ENCODE peak calls at places on chromosomes 12 and 14, in ten cellular contexts. O is bronchial epithelial cell; P is tibial nerve; D is neural crest cell; E is type B pancreatic cell; Z is esophagus squamous epithelium; A is tibial artery; I is CD8-positive, alpha-beta T cell; C is GM13977; Q is body of pancreas. H is an unnamed sample.

GRCh38 chr12:22624573-22624907 is 431 bp upstream of the ETNK1 start:
- DNase-seq in O (no peak), P (no peak), D (no peak), E (no peak), Z (no peak), A (no peak), I (no peak), C (no peak), Q (no peak), H (no peak)

GRCh38 chr12:110809149-110809548 is 37.6 kb upstream of the CCDC63 start:
- DNase-seq in O (no peak), P (no peak), D (no peak), E (no peak), Z (no peak), A (no peak), I (no peak), C (no peak), Q (no peak), H (no peak)

GRCh38 chr12:48105321-48105866 is 485 bp downstream of the SENP1 start:
- DNase-seq in O (peak), P (no peak), D (no peak), E (peak), Z (no peak), A (no peak), I (no peak), C (peak), Q (no peak), H (no peak)

GRCh38 chr12:71594214-71594948 is 69.3 kb downstream of the ZFC3H1 start:
- DNase-seq in O (no peak), P (no peak), D (no peak), E (no peak), Z (no peak), A (no peak), I (no peak), C (no peak), Q (peak), H (no peak)

GRCh38 chr14:93954900-93955891 is 21.2 kb downstream of the ASB2 start:
- DNase-seq in O (no peak), P (no peak), D (no peak), E (no peak), Z (peak), A (no peak), I (peak), C (peak), Q (no peak), H (no peak)

GRCh38 chr12:92294676-92295440 is 149.2 kb upstream of the BTG1 start:
- DNase-seq in O (no peak), P (no peak), D (no peak), E (no peak), Z (no peak), A (no peak), I (no peak), C (no peak), Q (no peak), H (no peak)

GRCh38 chr14:51071851-51072250 is 23.1 kb downstream of the TRIM9 start:
- DNase-seq in O (no peak), P (no peak), D (no peak), E (no peak), Z (no peak), A (no peak), I (no peak), C (no peak), Q (peak), H (no peak)

GRCh38 chr12:1797011-1797901 is 23.1 kb upstream of the LRTM2 start:
- DNase-seq in O (no peak), P (peak), D (no peak), E (no peak), Z (no peak), A (peak), I (peak), C (peak), Q (peak), H (peak)

GRCh38 chr12:49130151-49131050 is 794 bp downstream of the TUBA1B start:
- DNase-seq in O (peak), P (peak), D (peak), E (peak), Z (peak), A (peak), I (peak), C (peak), Q (peak), H (peak)

GRCh38 chr12:12725956-12726542 is 8.9 kb downstream of the CDKN1B start:
- DNase-seq in O (no peak), P (no peak), D (no peak), E (no peak), Z (no peak), A (no peak), I (no peak), C (no peak), Q (no peak), H (no peak)

GRCh38 chr12:49476091-49476490 is 62.7 kb upstream of the KCNH3 start:
- DNase-seq in O (no peak), P (no peak), D (no peak), E (no peak), Z (no peak), A (no peak), I (no peak), C (no peak), Q (no peak), H (peak)

GRCh38 chr14:99546230-99546879 is 57.7 kb downstream of the CCDC85C start:
- DNase-seq in O (no peak), P (no peak), D (no peak), E (no peak), Z (no peak), A (no peak), I (no peak), C (no peak), Q (no peak), H (no peak)

GRCh38 chr14:102496955-102497744 is 12.4 kb downstream of the ANKRD9 start:
- DNase-seq in O (no peak), P (no peak), D (no peak), E (no peak), Z (no peak), A (no peak), I (no peak), C (no peak), Q (no peak), H (no peak)

GRCh38 chr14:102499401-102500189 is 10.0 kb downstream of the ANKRD9 start:
- DNase-seq in O (no peak), P (no peak), D (no peak), E (no peak), Z (no peak), A (no peak), I (no peak), C (no peak), Q (no peak), H (no peak)

GRCh38 chr14:102498678-102499265 is 10.8 kb downstream of the ANKRD9 start:
- DNase-seq in O (no peak), P (no peak), D (no peak), E (no peak), Z (no peak), A (no peak), I (no peak), C (no peak), Q (no peak), H (no peak)

GRCh38 chr14:102496331-102496691 is 13.3 kb downstream of the ANKRD9 start:
- DNase-seq in O (no peak), P (no peak), D (no peak), E (no peak), Z (no peak), A (no peak), I (no peak), C (no peak), Q (no peak), H (no peak)

DNA sequence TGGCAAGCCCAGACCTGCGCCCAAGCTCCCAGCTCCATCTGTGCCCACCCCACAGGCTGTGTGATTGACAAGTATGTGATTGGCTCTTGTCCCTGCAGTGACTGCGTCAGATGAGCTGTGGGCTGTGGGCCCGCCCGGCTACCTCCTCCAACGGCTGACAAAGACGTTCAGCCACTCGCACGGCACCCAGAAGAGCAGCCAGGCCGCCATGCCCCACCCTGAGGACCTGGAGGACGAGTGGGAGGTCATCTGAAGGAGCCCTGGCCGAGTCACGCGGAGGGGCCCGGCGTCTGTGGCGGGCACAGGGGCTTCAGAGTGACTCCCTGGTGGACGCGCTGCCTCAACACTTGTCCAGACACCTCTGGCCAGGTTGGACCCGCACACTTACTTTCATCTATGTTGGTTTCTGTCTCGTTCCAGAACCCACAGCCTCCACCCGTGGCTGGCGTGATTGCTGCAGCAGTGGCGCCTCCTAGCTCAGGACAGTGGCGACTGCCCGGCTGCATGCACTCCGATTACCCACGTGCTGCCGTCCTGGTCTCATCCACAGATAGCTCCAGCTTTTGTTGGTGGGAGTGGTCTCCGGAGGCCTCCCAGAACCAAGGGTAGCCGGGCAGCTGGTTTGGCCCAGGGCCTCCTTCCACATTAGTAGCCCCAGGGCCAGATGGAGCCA is 11.4 kb downstream of the ANKRD9 start:
- DNase-seq in O (no peak), P (no peak), D (no peak), E (no peak), Z (no peak), A (no peak), I (no peak), C (no peak), Q (no peak), H (peak)
- TF ChIP-seq CTCF in O (peak), P (no peak), D (peak), E (peak), Z (no peak), A (no peak), I (no peak), C (peak), Q (no peak), H (peak)

DNA sequence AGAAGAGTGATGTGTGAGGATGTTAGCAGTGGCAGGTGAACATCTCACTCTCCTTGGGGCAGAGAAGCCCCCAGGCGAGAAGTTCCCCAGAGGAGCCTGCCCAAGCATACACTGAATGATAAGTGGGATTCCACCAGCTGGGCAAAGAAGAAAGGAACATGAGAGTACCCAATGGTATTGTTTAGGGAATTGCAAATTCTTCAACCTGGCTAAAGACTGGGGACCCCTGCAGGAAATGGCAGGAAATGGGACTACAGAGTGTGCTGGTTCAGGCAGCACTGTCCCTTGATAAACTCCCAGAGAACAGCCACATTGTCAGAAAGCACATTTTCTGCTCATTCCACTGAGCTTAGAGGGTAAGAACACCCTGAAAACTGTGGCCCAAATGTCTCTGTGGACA is 121.3 kb downstream of the RPS29 start:
- DNase-seq in O (no peak), P (no peak), D (no peak), E (no peak), Z (no peak), A (no peak), I (no peak), C (no peak), Q (no peak), H (no peak)
- TF ChIP-seq CTCF in O (peak), P (no peak), D (peak), E (peak), Z (no peak), A (no peak), I (no peak), C (no peak), Q (no peak), H (no peak)

GRCh38 chr14:40252817-40253447 is 820.7 kb upstream of the FBXO33 start:
- DNase-seq in O (no peak), P (no peak), D (no peak), E (no peak), Z (no peak), A (no peak), I (no peak), C (no peak), Q (no peak), H (no peak)
- TF ChIP-seq CTCF in O (no peak), P (no peak), D (no peak), E (peak), Z (no peak), A (no peak), I (no peak), C (no peak), Q (no peak), H (no peak)

GRCh38 chr14:59269431-59269830 is 81.0 kb downstream of the DAAM1 start:
- DNase-seq in O (no peak), P (no peak), D (no peak), E (no peak), Z (no peak), A (no peak), I (no peak), C (no peak), Q (no peak), H (no peak)
- TF ChIP-seq CTCF in O (no peak), P (no peak), D (no peak), E (no peak), Z (no peak), A (no peak), I (no peak), C (no peak), Q (no peak), H (no peak)

GRCh38 chr12:54021432-54022013 is 6.7 kb upstream of the HOXC6 start:
- DNase-seq in O (peak), P (no peak), D (no peak), E (no peak), Z (no peak), A (no peak), I (no peak), C (no peak), Q (no peak), H (no peak)
- TF ChIP-seq CTCF in O (peak), P (peak), D (no peak), E (peak), Z (no peak), A (no peak), I (no peak), C (peak), Q (no peak), H (no peak)

GRCh38 chr12:102876883-102877282 is 40.2 kb downstream of the PAH start:
- DNase-seq in O (no peak), P (no peak), D (no peak), E (no peak), Z (no peak), A (no peak), I (no peak), C (no peak), Q (no peak), H (peak)
- TF ChIP-seq CTCF in O (no peak), P (no peak), D (peak), E (peak), Z (no peak), A (no peak), I (no peak), C (peak), Q (no peak), H (peak)

GRCh38 chr12:56127888-56128668 is at the start of gene ESYT1:
- DNase-seq in O (peak), P (peak), D (peak), E (peak), Z (peak), A (peak), I (peak), C (peak), Q (peak), H (peak)
- TF ChIP-seq CTCF in O (peak), P (peak), D (no peak), E (no peak), Z (peak), A (no peak), I (no peak), C (no peak), Q (no peak), H (no peak)

GRCh38 chr14:106372870-106373657 is 846.7 kb downstream of the TMEM121 start:
- DNase-seq in O (no peak), P (no peak), D (no peak), E (no peak), Z (no peak), A (no peak), I (peak), C (peak), Q (peak), H (no peak)
- TF ChIP-seq CTCF in O (peak), P (no peak), D (peak), E (peak), Z (peak), A (no peak), I (peak), C (peak), Q (peak), H (no peak)

GRCh38 chr14:21399311-21399870 is 15.6 kb upstream of the SUPT16H start:
- DNase-seq in O (no peak), P (no peak), D (no peak), E (no peak), Z (no peak), A (no peak), I (no peak), C (no peak), Q (no peak), H (no peak)
- TF ChIP-seq CTCF in O (no peak), P (no peak), D (no peak), E (no peak), Z (no peak), A (no peak), I (no peak), C (no peak), Q (no peak), H (no peak)

GRCh38 chr14:77991128-77991772 is 178.9 kb upstream of the NRXN3 start:
- DNase-seq in O (no peak), P (no peak), D (no peak), E (no peak), Z (no peak), A (no peak), I (no peak), C (peak), Q (no peak), H (no peak)
- TF ChIP-seq CTCF in O (peak), P (no peak), D (peak), E (no peak), Z (no peak), A (no peak), I (no peak), C (no peak), Q (no peak), H (no peak)

H was measured in glutamatergic neuron.